ENCODE peak calls at places on chromosomes 12 and 14, in eight cellular contexts. S is upper lobe of left lung, E is heart left ventricle, R is body of pancreas, A is Peyer's patch, I is H1, H is HCT116, D is sigmoid colon. T is an unnamed sample.

GRCh38 chr12:57410534-57410933 is 20.3 kb downstream of the R3HDM2 start:
- DNase-seq in S (no peak), R (no peak), D (no peak), H (no peak), E (no peak), A (no peak), I (no peak), T (no peak)

GRCh38 chr12:95551305-95551704 is at the start of gene USP44:
- DNase-seq in A (no peak), D (no peak), S (no peak), E (no peak), H (no peak), R (no peak), I (peak; percentile 72), T (no peak)

GRCh38 chr14:61280092-61280525 is 1.0 kb downstream of the TMEM30B start:
- DNase-seq in S (peak; percentile 26), H (no peak), A (peak; percentile 70), E (no peak), D (no peak), R (peak; percentile 50), I (peak; percentile 53), T (peak; percentile 30)

GRCh38 chr14:44712095-44712822 is 205.2 kb upstream of the FSCB start:
- DNase-seq in A (no peak), H (no peak), S (peak; percentile 24), I (no peak), R (no peak), E (no peak), D (no peak), T (no peak)

GRCh38 chr12:111454716-111455447 is 49.2 kb downstream of the SH2B3 start:
- DNase-seq in R (no peak), I (peak; percentile 38), H (no peak), D (peak; percentile 28), A (no peak), E (no peak), S (no peak), T (no peak)

GRCh38 chr14:26966942-26967341 is 369.1 kb upstream of the NOVA1 start:
- DNase-seq in E (no peak), H (no peak), A (no peak), S (no peak), R (no peak), D (peak; percentile 68), I (no peak), T (no peak)

GRCh38 chr12:31316964-31317363 is 9.0 kb downstream of the SINHCAF start:
- DNase-seq in A (no peak), E (no peak), D (no peak), R (no peak), H (no peak), S (no peak), I (no peak), T (no peak)

GRCh38 chr12:89781961-89782360 is 73.3 kb upstream of the ATP2B1 start:
- DNase-seq in R (no peak), D (no peak), H (no peak), I (no peak), S (no peak), E (no peak), A (no peak), T (no peak)

GRCh38 chr12:30197392-30198047 is 413.8 kb upstream of the TMTC1 start:
- DNase-seq in R (no peak), I (no peak), H (no peak), E (no peak), D (no peak), S (no peak), A (no peak), T (no peak)

GRCh38 chr12:42611571-42612257 is 22.2 kb upstream of the PRICKLE1 start:
- DNase-seq in S (no peak), A (no peak), D (no peak), R (no peak), I (no peak), E (no peak), H (no peak), T (no peak)

GRCh38 chr14:69318901-69319475 is 59.0 kb downstream of the GALNT16 start:
- DNase-seq in S (no peak), A (peak; percentile 24), I (peak; percentile 35), H (no peak), D (no peak), R (no peak), E (no peak), T (no peak)

GRCh38 chr14:66284346-66284745 is 201.8 kb upstream of the CCDC196 start:
- DNase-seq in A (no peak), D (no peak), R (no peak), E (no peak), S (no peak), H (no peak), I (no peak), T (no peak)

GRCh38 chr12:49358548-49359141 is 8.6 kb upstream of the SPATS2 start:
- DNase-seq in I (peak; percentile 67), E (no peak), R (peak; percentile 62), D (no peak), H (peak; percentile 84), A (no peak), S (no peak), T (peak; percentile 56)

GRCh38 chr12:99043319-99043914 is 398.3 kb downstream of the APAF1 start:
- DNase-seq in R (peak; percentile 74), H (peak; percentile 51), D (no peak), E (peak; percentile 32), S (peak; percentile 44), I (peak; percentile 73), A (peak; percentile 51), T (peak; percentile 37)

GRCh38 chr14:24436355-24437019 is 6.1 kb downstream of the SDR39U1 start:
- DNase-seq in E (peak; percentile 54), R (peak; percentile 48), I (no peak), H (peak; percentile 50), S (no peak), D (peak; percentile 67), A (no peak), T (no peak)

GRCh38 chr12:5124401-5124800 is 80.7 kb downstream of the KCNA5 start:
- DNase-seq in I (no peak), D (no peak), H (no peak), E (no peak), S (no peak), A (no peak), R (peak; percentile 10), T (no peak)

GRCh38 chr14:28751467-28752058 is 15.0 kb upstream of the FOXG1 start:
- DNase-seq in H (peak; percentile 7), R (peak; percentile 44), S (no peak), D (no peak), A (no peak), I (peak; percentile 72), E (no peak), T (no peak)

GRCh38 chr12:15520083-15520482 is 197.8 kb downstream of the PTPRO start:
- DNase-seq in I (no peak), A (no peak), H (no peak), E (no peak), R (no peak), S (no peak), D (no peak), T (no peak)

GRCh38 chr12:46659844-46660243 is 166.0 kb downstream of the SLC38A4 start:
- DNase-seq in I (no peak), S (no peak), E (no peak), H (no peak), R (no peak), D (no peak), A (no peak), T (no peak)
- H3K27ac ChIP-seq in I (no peak overlapping the region), S (peak overlapping the region; percentile 21), E (peak overlapping the region; percentile 49), H (no peak overlapping the region), R (no peak overlapping the region), D (peak overlapping the region; percentile 68), A (no peak overlapping the region), T (peak overlapping the region; percentile 67)

DNA sequence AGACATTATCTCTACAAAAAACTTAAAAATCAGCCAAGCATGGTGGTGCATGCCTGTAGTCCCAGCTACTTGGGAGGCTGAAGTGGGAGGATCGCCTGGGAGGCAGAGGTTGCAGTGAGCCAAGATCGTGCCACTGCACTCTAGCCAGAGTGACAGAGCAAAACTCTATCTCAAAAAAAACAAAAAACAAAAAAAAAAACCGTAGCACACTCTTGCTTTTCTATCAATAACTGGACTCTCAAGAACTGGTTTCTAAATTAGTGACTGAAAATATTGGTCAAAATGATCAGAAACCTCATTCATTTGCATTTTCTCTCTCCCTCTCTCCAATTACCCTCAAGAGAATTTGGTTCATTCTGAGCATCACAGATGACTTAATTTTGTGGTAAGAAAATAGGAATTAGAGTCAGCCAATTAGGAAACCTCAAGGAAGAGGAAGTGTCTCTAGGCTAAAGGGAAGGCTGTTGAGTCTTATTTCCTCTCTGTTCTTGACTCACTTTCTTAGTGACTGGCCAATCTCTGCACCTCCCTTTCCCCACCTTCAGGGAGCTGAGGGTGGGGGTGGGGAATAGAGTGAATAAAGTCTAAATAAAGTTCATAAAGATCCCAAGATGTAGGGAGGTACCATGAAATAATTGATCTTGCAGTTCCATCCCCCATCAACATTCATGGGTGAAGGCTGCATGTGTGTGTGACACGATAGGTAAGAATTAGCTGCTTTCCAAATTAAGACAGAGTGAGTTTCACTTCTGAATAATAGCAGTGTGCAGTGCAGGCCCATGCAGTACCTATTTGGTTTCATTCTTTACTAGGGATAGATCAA is 6.8 kb upstream of the PSMA6 start:
- DNase-seq in D (no peak), H (no peak), E (no peak), A (no peak), R (no peak), I (no peak), S (peak; percentile 33), T (no peak)
- TF ChIP-seq POLR2A in D (no peak), H (no peak), E (no peak), A (no peak), R (no peak), I (no peak), S (no peak), T (no peak)

DNA sequence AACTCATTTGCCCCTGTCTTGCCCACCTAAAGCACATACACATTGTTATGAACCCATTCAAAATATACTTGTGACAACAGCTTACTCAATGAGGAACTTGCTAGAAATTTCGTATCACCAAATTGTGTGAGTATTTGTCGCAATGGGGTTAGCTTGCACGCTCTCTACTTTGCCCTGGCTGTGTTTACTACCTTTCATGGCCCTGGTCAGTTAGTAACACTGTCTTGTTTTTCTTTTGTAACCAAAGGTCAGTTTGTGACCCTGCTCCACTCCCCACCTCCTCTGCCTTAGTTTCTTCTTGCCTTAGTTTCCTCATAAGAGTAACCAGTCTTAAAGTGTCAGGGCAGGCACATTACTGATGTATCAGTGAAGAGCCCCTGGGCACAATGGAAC is 205.8 kb upstream of the EEA1 start:
- DNase-seq in H (no peak), I (no peak), D (no peak), E (no peak), R (no peak), A (no peak), S (no peak), T (no peak)
- H3K4me3 ChIP-seq in H (no peak overlapping the region), I (no peak overlapping the region), D (no peak overlapping the region), E (no peak overlapping the region), R (no peak overlapping the region), A (no peak overlapping the region), S (no peak overlapping the region), T (no peak overlapping the region)

DNA sequence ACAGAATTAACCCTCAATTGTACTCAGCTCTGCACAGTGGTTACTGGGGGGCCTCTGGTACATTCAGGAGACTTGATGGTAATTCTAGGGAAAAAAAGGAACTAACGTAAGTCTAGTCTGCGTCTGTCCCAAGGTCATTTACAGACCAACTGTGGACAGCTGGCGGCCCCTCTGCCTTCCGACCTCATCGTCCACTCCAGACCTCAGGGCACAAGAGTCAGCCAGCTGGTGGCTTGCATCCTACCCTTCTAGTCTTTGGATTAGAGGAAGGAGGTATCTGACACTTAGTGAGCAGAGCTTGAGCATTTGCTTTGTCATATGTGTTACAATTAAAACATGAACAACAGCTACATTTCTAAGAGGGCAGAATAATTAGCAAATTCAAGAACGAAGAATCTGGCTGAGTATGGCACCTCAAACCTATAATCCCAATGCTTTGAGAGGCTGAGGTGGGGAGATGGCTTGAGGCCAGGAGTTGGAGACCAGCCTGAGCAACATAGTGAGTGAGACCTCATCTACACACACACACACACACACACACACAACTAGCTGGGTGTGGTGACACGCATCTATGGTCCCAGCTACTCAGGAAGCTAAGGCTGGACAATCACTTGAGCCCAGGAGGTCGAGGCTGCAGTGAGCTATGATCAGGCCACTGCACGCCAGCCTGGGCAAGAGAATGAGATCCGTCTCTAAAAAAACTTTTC is 36.5 kb downstream of the SSH1 start:
- DNase-seq in S (peak; percentile 59), I (no peak), D (no peak), E (no peak), A (peak; percentile 13), R (no peak), H (no peak), T (no peak)
- H3K27ac ChIP-seq in S (peak overlapping the region; percentile 71), I (no peak overlapping the region), D (no peak overlapping the region), E (peak overlapping the region; percentile 94), A (peak overlapping the region; percentile 32), R (peak overlapping the region; percentile 17), H (no peak overlapping the region), T (peak overlapping the region; percentile 6)

T was measured in transverse colon.